ENCODE peak calls at places on chromosomes 16 and 17, in four cellular contexts. M is HT1080; O is activated CD4-positive, CD25-positive, alpha-beta regulatory T cell; N is NCI-H146. H is an unnamed sample.

GRCh38 chr17:45357364-45357997 is 40.7 kb upstream of the MAP3K14 start:
- DNase-seq in M (no peak), N (no peak), O (no peak), H (no peak)

GRCh38 chr16:4376820-4377572 is 5.3 kb downstream of the VASN start:
- DNase-seq in N (no peak), O (no peak), M (no peak), H (no peak)

GRCh38 chr16:89407925-89408300 is 82.4 kb downstream of the ANKRD11 start:
- DNase-seq in N (no peak), M (no peak), O (no peak), H (peak)

GRCh38 chr17:82862191-82862590 is 22.4 kb upstream of the ZNF750 start:
- DNase-seq in O (no peak), N (no peak), M (no peak), H (no peak)

GRCh38 chr16:47392114-47392513 is 68.7 kb downstream of the ITFG1 start:
- DNase-seq in O (no peak), M (peak), N (no peak), H (peak)

GRCh38 chr16:11128211-11129123 is 127.5 kb downstream of the SOCS1 start:
- DNase-seq in N (no peak), O (no peak), M (no peak), H (peak)

GRCh38 chr16:26651464-26651863 is 415.3 kb upstream of the C16orf82 start:
- DNase-seq in M (no peak), O (no peak), N (no peak), H (peak)

GRCh38 chr16:71929048-71929447 is 33.7 kb downstream of the IST1 start:
- DNase-seq in O (no peak), N (no peak), M (peak), H (no peak)

GRCh38 chr17:57211010-57211411 is 45.3 kb upstream of the MSI2 start:
- DNase-seq in N (no peak), O (no peak), M (peak), H (no peak)

GRCh38 chr17:81455387-81455786 is 57.2 kb downstream of the ACTG1 start:
- DNase-seq in M (no peak), N (no peak), O (no peak), H (no peak)

H was measured in MV-4-11.